ENCODE peak calls at places on chromosomes 13 and 19, in five cellular contexts. One of them, this sample, is unnamed. For H3K4me1, the result is how much of the 10 kb centered on the place peaks cover.

GRCh38 chr19:40610396-40611064 is 9.4 kb downstream of the LTBP4 start:
- DNase-seq in heart right ventricle: peak
- DNase-seq in Caco-2: no peak
- DNase-seq in SK-N-SH: peak
- DNase-seq in GM23338: peak
- DNase-seq in this sample: no peak

GRCh38 chr13:97211357-97211756 is 10.8 kb upstream of the MBNL2 start:
- DNase-seq in SK-N-SH: no peak
- DNase-seq in GM23338: no peak
- DNase-seq in Caco-2: no peak
- DNase-seq in heart right ventricle: no peak
- DNase-seq in this sample: no peak

GRCh38 chr13:70856706-70857105 is 748.5 kb upstream of the KLHL1 start:
- DNase-seq in Caco-2: peak
- DNase-seq in heart right ventricle: no peak
- DNase-seq in GM23338: no peak
- DNase-seq in SK-N-SH: no peak
- DNase-seq in this sample: no peak

GRCh38 chr13:99740261-99740979 is 231.1 kb downstream of the ZIC5 start:
- DNase-seq in SK-N-SH: peak
- DNase-seq in heart right ventricle: no peak
- DNase-seq in GM23338: no peak
- DNase-seq in Caco-2: no peak
- DNase-seq in this sample: no peak

GRCh38 chr19:46295401-46296308 is 1.2 kb upstream of the HIF3A start:
- DNase-seq in Caco-2: no peak
- DNase-seq in heart right ventricle: no peak
- DNase-seq in GM23338: no peak
- DNase-seq in SK-N-SH: no peak
- DNase-seq in this sample: no peak

GRCh38 chr19:11693505-11694499 is 44.9 kb downstream of the ZNF823 start:
- DNase-seq in SK-N-SH: peak
- DNase-seq in heart right ventricle: no peak
- DNase-seq in GM23338: peak
- DNase-seq in Caco-2: peak
- DNase-seq in this sample: peak

GRCh38 chr13:33348366-33348765 is 62.8 kb upstream of the STARD13 start:
- DNase-seq in Caco-2: no peak
- DNase-seq in SK-N-SH: no peak
- DNase-seq in GM23338: no peak
- DNase-seq in heart right ventricle: no peak
- DNase-seq in this sample: no peak

GRCh38 chr13:20924758-20925394 is 22.3 kb upstream of the XPO4 start:
- DNase-seq in GM23338: peak
- DNase-seq in Caco-2: peak
- DNase-seq in SK-N-SH: peak
- DNase-seq in heart right ventricle: peak
- DNase-seq in this sample: peak

GRCh38 chr19:33429891-33430673 is 56.6 kb downstream of the CEBPG start:
- DNase-seq in SK-N-SH: no peak
- DNase-seq in Caco-2: no peak
- DNase-seq in heart right ventricle: no peak
- DNase-seq in GM23338: no peak
- DNase-seq in this sample: no peak

GRCh38 chr19:51564791-51565190 is 6.3 kb upstream of the ZNF175 start:
- DNase-seq in GM23338: peak
- DNase-seq in heart right ventricle: no peak
- DNase-seq in SK-N-SH: no peak
- DNase-seq in Caco-2: no peak
- DNase-seq in this sample: no peak

GRCh38 chr19:58181902-58182576 is 822 bp upstream of the ZNF274 start:
- DNase-seq in GM23338: peak
- DNase-seq in Caco-2: peak
- DNase-seq in SK-N-SH: no peak
- DNase-seq in heart right ventricle: peak
- DNase-seq in this sample: peak

GRCh38 chr19:7940841-7941240 is 2.6 kb downstream of the TIMM44 start:
- DNase-seq in heart right ventricle: no peak
- DNase-seq in GM23338: no peak
- DNase-seq in SK-N-SH: no peak
- DNase-seq in Caco-2: no peak
- DNase-seq in this sample: no peak
- H3K4me1 ChIP-seq in heart right ventricle: under half
- H3K4me1 ChIP-seq in GM23338: under half
- H3K4me1 ChIP-seq in SK-N-SH: under half
- H3K4me1 ChIP-seq in Caco-2: under half
- H3K4me1 ChIP-seq in this sample: under half

DNA sequence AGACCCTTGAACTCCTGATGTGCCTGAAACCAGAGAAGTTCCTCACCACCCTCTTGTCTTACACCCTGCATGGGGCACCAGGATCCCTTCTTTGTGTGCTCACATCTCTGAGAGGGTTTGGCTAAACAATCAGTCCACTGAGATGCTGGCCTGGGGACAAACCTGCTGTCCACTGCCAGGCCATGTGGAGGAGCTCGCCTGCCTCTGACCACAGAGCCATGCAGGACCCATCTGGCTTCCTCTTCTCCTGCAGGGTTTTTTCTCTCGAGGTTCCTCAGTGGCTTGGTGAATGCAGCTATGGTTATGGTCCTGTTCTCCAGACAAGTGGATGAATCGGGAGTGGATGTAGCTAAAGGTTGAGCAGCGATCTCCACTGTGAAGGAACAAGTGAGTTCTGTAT is 49.1 kb upstream of the MEDAG start:
- DNase-seq in GM23338: no peak
- DNase-seq in SK-N-SH: no peak
- DNase-seq in heart right ventricle: no peak
- DNase-seq in Caco-2: no peak
- DNase-seq in this sample: no peak
- TF ChIP-seq CTCF in GM23338: peak
- TF ChIP-seq CTCF in SK-N-SH: no peak
- TF ChIP-seq CTCF in heart right ventricle: no peak
- TF ChIP-seq CTCF in Caco-2: no peak
- TF ChIP-seq CTCF in this sample: no peak

DNA sequence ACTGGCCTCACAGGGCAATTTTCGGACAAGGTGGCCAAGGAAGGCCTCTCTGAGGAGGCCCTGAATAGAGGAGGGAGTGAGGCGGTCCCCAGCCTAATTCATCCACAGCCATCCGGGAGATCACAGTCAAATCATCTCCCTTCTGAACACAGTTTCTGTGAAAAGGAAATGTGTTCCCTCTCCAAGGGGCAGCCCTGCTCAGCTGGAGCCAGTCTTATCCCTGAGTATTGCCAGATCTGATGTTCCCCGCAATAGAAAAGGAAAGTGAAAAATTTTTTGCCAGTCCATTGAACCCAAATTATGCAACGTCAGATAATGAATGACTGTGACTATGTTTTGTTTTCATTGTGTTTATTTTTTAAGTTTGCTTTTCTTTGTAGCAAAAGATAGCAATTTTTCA is 125.9 kb downstream of the SIPA1L3 start:
- DNase-seq in heart right ventricle: no peak
- DNase-seq in GM23338: no peak
- DNase-seq in SK-N-SH: no peak
- DNase-seq in Caco-2: no peak
- DNase-seq in this sample: no peak
- H3K4me1 ChIP-seq in heart right ventricle: under half
- H3K4me1 ChIP-seq in GM23338: under half
- H3K4me1 ChIP-seq in SK-N-SH: under half
- H3K4me1 ChIP-seq in Caco-2: under half
- H3K4me1 ChIP-seq in this sample: under half

DNA sequence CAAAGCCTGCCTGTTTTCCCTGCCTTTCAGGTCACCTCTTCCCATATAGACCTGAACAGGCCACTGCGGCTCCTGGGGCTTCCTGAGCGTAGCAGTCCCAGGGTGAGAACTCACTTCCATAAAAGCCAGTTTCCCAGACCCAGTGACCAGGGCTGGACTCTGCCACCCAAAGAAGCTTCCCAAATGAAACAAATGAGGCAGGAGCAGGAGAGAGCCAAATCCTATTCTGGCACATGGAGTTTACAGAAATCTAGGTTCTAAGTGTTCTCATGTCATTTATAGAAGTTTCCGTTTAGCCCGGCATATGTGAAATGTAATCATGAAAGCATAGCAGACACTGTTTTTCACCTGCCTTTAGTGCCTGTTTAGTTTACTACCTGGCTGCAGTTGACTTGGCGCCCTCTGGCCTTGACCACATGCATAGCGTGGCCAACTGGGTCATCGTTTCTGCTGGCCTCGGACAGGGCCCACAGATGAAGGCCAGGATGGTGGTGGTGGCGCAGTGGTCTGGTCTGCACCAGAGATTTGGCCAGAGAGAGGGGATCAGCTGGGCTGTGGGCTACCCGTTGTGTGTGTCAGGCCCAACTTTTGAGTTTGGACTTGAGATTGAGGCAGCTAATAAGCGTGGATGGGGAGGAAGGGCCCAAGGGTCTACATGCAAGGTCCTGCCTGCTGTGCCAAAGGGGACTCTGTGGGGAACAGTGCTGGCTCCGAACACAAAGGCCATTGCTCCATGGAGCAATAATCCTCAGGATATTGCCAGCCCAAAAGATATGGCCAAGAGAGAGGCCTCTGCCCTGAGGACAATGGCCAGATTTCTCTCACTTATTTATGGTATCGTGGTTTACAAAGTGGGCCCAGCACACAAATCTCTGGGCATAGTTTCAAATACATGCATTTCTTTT is 43.3 kb downstream of the NFIX start:
- DNase-seq in GM23338: no peak
- DNase-seq in heart right ventricle: no peak
- DNase-seq in Caco-2: no peak
- DNase-seq in SK-N-SH: no peak
- DNase-seq in this sample: no peak
- TF ChIP-seq CTCF in GM23338: peak
- TF ChIP-seq CTCF in heart right ventricle: no peak
- TF ChIP-seq CTCF in Caco-2: no peak
- TF ChIP-seq CTCF in SK-N-SH: peak
- TF ChIP-seq CTCF in this sample: no peak

GRCh38 chr19:4054471-4055208 is 12.1 kb downstream of the ZBTB7A start:
- DNase-seq in heart right ventricle: no peak
- DNase-seq in SK-N-SH: no peak
- DNase-seq in Caco-2: no peak
- DNase-seq in GM23338: peak
- DNase-seq in this sample: no peak
- H3K4me1 ChIP-seq in heart right ventricle: half or more
- H3K4me1 ChIP-seq in SK-N-SH: under half
- H3K4me1 ChIP-seq in Caco-2: under half
- H3K4me1 ChIP-seq in GM23338: under half
- H3K4me1 ChIP-seq in this sample: under half

DNA sequence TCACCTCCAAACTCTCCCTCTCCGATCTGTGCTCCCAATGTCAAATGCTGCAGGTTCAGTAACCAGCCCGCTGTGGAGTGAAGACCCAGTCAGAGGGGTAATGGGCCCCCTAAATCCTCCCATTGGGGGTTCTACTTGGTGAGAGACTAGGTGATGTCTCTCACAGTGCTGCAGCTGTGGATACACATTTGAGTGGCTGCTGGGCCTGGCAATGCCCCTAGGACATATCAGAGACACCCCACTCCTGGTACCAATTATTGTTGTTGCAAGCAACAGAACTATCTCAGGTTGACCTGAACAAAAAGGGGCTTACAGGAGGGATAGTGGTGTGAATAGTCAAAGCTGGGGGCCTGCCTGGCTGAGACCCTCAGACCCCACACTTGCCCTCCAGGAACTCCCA is 4.6 kb downstream of the MATK start:
- DNase-seq in SK-N-SH: no peak
- DNase-seq in heart right ventricle: no peak
- DNase-seq in GM23338: no peak
- DNase-seq in Caco-2: no peak
- DNase-seq in this sample: no peak
- TF ChIP-seq CTCF in SK-N-SH: no peak
- TF ChIP-seq CTCF in heart right ventricle: no peak
- TF ChIP-seq CTCF in GM23338: no peak
- TF ChIP-seq CTCF in Caco-2: no peak
- TF ChIP-seq CTCF in this sample: no peak

GRCh38 chr13:50421457-50422130 is 406.4 kb downstream of the KCNRG start:
- DNase-seq in Caco-2: no peak
- DNase-seq in SK-N-SH: no peak
- DNase-seq in heart right ventricle: no peak
- DNase-seq in GM23338: no peak
- DNase-seq in this sample: no peak

GRCh38 chr13:50417597-50417996 is 402.4 kb downstream of the KCNRG start:
- DNase-seq in heart right ventricle: no peak
- DNase-seq in Caco-2: peak
- DNase-seq in GM23338: no peak
- DNase-seq in SK-N-SH: no peak
- DNase-seq in this sample: no peak

GRCh38 chr13:50419466-50419865 is 404.2 kb downstream of the KCNRG start:
- DNase-seq in SK-N-SH: no peak
- DNase-seq in Caco-2: no peak
- DNase-seq in heart right ventricle: no peak
- DNase-seq in GM23338: peak
- DNase-seq in this sample: no peak

GRCh38 chr13:50420720-50421456 is 405.6 kb downstream of the KCNRG start:
- DNase-seq in GM23338: no peak
- DNase-seq in Caco-2: no peak
- DNase-seq in heart right ventricle: no peak
- DNase-seq in SK-N-SH: no peak
- DNase-seq in this sample: no peak

GRCh38 chr13:50419896-50420295 is 404.7 kb downstream of the KCNRG start:
- DNase-seq in SK-N-SH: no peak
- DNase-seq in GM23338: no peak
- DNase-seq in heart right ventricle: peak
- DNase-seq in Caco-2: no peak
- DNase-seq in this sample: no peak
- H3K4me1 ChIP-seq in SK-N-SH: under half
- H3K4me1 ChIP-seq in GM23338: under half
- H3K4me1 ChIP-seq in heart right ventricle: half or more
- H3K4me1 ChIP-seq in Caco-2: under half
- H3K4me1 ChIP-seq in this sample: under half

GRCh38 chr13:88068975-88069374 is 397.8 kb downstream of the SLITRK5 start:
- DNase-seq in heart right ventricle: no peak
- DNase-seq in SK-N-SH: no peak
- DNase-seq in GM23338: peak
- DNase-seq in Caco-2: peak
- DNase-seq in this sample: peak
- TF ChIP-seq CTCF in heart right ventricle: no peak
- TF ChIP-seq CTCF in SK-N-SH: peak
- TF ChIP-seq CTCF in GM23338: peak
- TF ChIP-seq CTCF in Caco-2: peak
- TF ChIP-seq CTCF in this sample: peak